ENCODE peak calls at places on chromosomes 7 and 10, in five cellular contexts. One of them, this sample, is unnamed.

GRCh38 chr7:122738937-122739336 is 36.2 kb upstream of the RNF148 start:
- DNase-seq in brain microvascular endothelial cell: no peak
- DNase-seq in cardiac muscle cell: no peak
- DNase-seq in fibroblast of villous mesenchyme: no peak
- DNase-seq in nephron progenitor cell: no peak
- DNase-seq in this sample: no peak

GRCh38 chr7:157076466-157076865 is 62.3 kb upstream of the UBE3C start:
- DNase-seq in brain microvascular endothelial cell: no peak
- DNase-seq in cardiac muscle cell: no peak
- DNase-seq in fibroblast of villous mesenchyme: no peak
- DNase-seq in nephron progenitor cell: no peak
- DNase-seq in this sample: no peak

GRCh38 chr10:130196511-130197487 is 60.6 kb downstream of the GLRX3 start:
- DNase-seq in brain microvascular endothelial cell: no peak
- DNase-seq in cardiac muscle cell: no peak
- DNase-seq in fibroblast of villous mesenchyme: no peak
- DNase-seq in nephron progenitor cell: no peak
- DNase-seq in this sample: no peak

GRCh38 chr10:42876945-42877344 is 94.3 kb downstream of the BMS1 start:
- DNase-seq in brain microvascular endothelial cell: no peak
- DNase-seq in cardiac muscle cell: no peak
- DNase-seq in fibroblast of villous mesenchyme: no peak
- DNase-seq in nephron progenitor cell: no peak
- DNase-seq in this sample: no peak

GRCh38 chr7:134891262-134892001 is 94.9 kb upstream of the AGBL3 start:
- DNase-seq in brain microvascular endothelial cell: peak
- DNase-seq in cardiac muscle cell: peak
- DNase-seq in fibroblast of villous mesenchyme: peak
- DNase-seq in nephron progenitor cell: peak
- DNase-seq in this sample: peak

GRCh38 chr10:113056468-113057021 is 106.5 kb downstream of the TCF7L2 start:
- DNase-seq in brain microvascular endothelial cell: peak
- DNase-seq in cardiac muscle cell: peak
- DNase-seq in fibroblast of villous mesenchyme: peak
- DNase-seq in nephron progenitor cell: no peak
- DNase-seq in this sample: peak

GRCh38 chr7:144738708-144739314 is 97.0 kb downstream of the TPK1 start:
- DNase-seq in brain microvascular endothelial cell: peak
- DNase-seq in cardiac muscle cell: peak
- DNase-seq in fibroblast of villous mesenchyme: peak
- DNase-seq in nephron progenitor cell: no peak
- DNase-seq in this sample: peak

GRCh38 chr7:92279429-92280031 is 33.8 kb downstream of the ANKIB1 start:
- DNase-seq in brain microvascular endothelial cell: no peak
- DNase-seq in cardiac muscle cell: no peak
- DNase-seq in fibroblast of villous mesenchyme: no peak
- DNase-seq in nephron progenitor cell: no peak
- DNase-seq in this sample: no peak

GRCh38 chr7:98210513-98211220 is 572 bp upstream of the BHLHA15 start:
- DNase-seq in brain microvascular endothelial cell: no peak
- DNase-seq in cardiac muscle cell: peak
- DNase-seq in fibroblast of villous mesenchyme: peak
- DNase-seq in nephron progenitor cell: peak
- DNase-seq in this sample: peak

GRCh38 chr7:113285411-113285810 is 167.1 kb upstream of the SMIM30 start:
- DNase-seq in brain microvascular endothelial cell: no peak
- DNase-seq in cardiac muscle cell: no peak
- DNase-seq in fibroblast of villous mesenchyme: no peak
- DNase-seq in nephron progenitor cell: no peak
- DNase-seq in this sample: peak

GRCh38 chr10:71216363-71216695 is 4.0 kb downstream of the UNC5B start:
- DNase-seq in brain microvascular endothelial cell: no peak
- DNase-seq in cardiac muscle cell: no peak
- DNase-seq in fibroblast of villous mesenchyme: no peak
- DNase-seq in nephron progenitor cell: no peak
- DNase-seq in this sample: no peak

GRCh38 chr7:80259-81236 is 111.8 kb upstream of the FAM20C start:
- DNase-seq in brain microvascular endothelial cell: no peak
- DNase-seq in cardiac muscle cell: no peak
- DNase-seq in fibroblast of villous mesenchyme: no peak
- DNase-seq in nephron progenitor cell: no peak
- DNase-seq in this sample: no peak

GRCh38 chr10:13437026-13437555 is 89.0 kb upstream of the SEPHS1 start:
- DNase-seq in brain microvascular endothelial cell: no peak
- DNase-seq in cardiac muscle cell: no peak
- DNase-seq in fibroblast of villous mesenchyme: no peak
- DNase-seq in nephron progenitor cell: no peak
- DNase-seq in this sample: no peak

GRCh38 chr7:15515201-15515777 is 46.5 kb downstream of the AGMO start:
- DNase-seq in brain microvascular endothelial cell: no peak
- DNase-seq in cardiac muscle cell: peak
- DNase-seq in fibroblast of villous mesenchyme: peak
- DNase-seq in nephron progenitor cell: no peak
- DNase-seq in this sample: peak

GRCh38 chr10:103124420-103125096 is 68.5 kb downstream of the NT5C2 start:
- DNase-seq in brain microvascular endothelial cell: no peak
- DNase-seq in cardiac muscle cell: no peak
- DNase-seq in fibroblast of villous mesenchyme: no peak
- DNase-seq in nephron progenitor cell: no peak
- DNase-seq in this sample: no peak

GRCh38 chr10:19432000-19432399 is 383.4 kb downstream of the MALRD1 start:
- DNase-seq in brain microvascular endothelial cell: no peak
- DNase-seq in cardiac muscle cell: no peak
- DNase-seq in fibroblast of villous mesenchyme: no peak
- DNase-seq in nephron progenitor cell: no peak
- DNase-seq in this sample: no peak

DNA sequence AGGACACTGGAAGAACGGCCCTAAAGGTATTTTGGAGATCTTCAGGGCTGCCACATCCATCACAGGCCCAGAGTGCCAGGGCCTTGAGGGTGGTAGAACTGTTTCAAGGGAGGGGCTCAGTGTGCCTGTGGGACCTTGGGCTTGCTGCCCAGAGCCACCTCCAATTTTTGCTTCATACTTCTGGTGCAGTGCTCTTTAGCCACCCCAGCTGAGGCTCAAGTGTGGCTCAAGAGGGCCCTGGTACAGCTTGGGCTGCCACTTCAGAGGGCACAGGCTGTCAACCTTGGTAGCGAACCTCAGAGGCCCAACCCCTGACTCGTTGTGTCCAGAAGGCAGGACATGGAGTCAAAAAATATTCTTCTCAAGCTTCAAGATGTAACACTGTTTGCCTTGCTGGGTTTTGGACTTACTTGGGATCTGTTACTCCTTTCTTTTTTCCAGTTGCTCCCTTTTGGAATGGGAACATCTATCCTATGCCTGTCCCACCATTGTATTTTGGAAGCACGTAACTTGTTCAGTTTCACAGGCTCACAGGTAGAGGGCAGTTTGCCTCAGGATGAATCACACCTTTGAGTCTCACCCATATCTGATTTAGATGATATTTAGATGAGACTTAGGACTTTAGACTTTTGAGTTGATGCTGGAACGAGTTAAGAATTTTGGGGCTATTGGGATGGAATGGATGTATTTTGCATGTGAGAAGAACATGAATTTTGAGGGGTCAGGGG is 224.8 kb downstream of the RPS24 start:
- DNase-seq in brain microvascular endothelial cell: no peak
- DNase-seq in cardiac muscle cell: no peak
- DNase-seq in fibroblast of villous mesenchyme: no peak
- DNase-seq in nephron progenitor cell: no peak
- DNase-seq in this sample: no peak
- TF ChIP-seq CTCF in brain microvascular endothelial cell: no peak
- TF ChIP-seq CTCF in cardiac muscle cell: no peak
- TF ChIP-seq CTCF in fibroblast of villous mesenchyme: no peak
- TF ChIP-seq CTCF in nephron progenitor cell: no peak
- TF ChIP-seq CTCF in this sample: no peak

DNA sequence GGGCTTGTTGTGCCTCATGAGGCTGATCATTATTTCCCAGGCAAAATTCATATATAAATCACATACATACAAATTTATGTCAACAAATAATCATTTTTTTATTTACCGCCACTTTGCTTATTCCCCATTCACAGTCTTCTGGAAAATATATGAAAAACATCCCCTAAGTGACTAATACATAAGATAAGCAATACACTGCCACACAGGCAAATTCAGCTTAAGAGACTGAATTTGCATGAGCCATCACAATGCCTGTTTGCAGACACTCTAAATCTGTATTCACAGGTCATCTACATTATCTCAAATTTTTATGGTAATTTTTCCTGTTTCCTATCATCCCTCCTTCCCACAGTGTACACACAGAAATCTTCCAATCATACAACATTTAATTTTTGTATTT is 13.2 kb downstream of the OSBPL3 start:
- DNase-seq in brain microvascular endothelial cell: no peak
- DNase-seq in cardiac muscle cell: peak
- DNase-seq in fibroblast of villous mesenchyme: no peak
- DNase-seq in nephron progenitor cell: no peak
- DNase-seq in this sample: peak
- TF ChIP-seq CTCF in brain microvascular endothelial cell: no peak
- TF ChIP-seq CTCF in cardiac muscle cell: no peak
- TF ChIP-seq CTCF in fibroblast of villous mesenchyme: no peak
- TF ChIP-seq CTCF in nephron progenitor cell: no peak
- TF ChIP-seq CTCF in this sample: no peak

GRCh38 chr10:4512557-4513286 is 313.3 kb upstream of the AKR1E2 start:
- DNase-seq in brain microvascular endothelial cell: peak
- DNase-seq in cardiac muscle cell: peak
- DNase-seq in fibroblast of villous mesenchyme: peak
- DNase-seq in nephron progenitor cell: peak
- DNase-seq in this sample: peak
- TF ChIP-seq CTCF in brain microvascular endothelial cell: peak
- TF ChIP-seq CTCF in cardiac muscle cell: peak
- TF ChIP-seq CTCF in fibroblast of villous mesenchyme: peak
- TF ChIP-seq CTCF in nephron progenitor cell: peak
- TF ChIP-seq CTCF in this sample: peak

DNA sequence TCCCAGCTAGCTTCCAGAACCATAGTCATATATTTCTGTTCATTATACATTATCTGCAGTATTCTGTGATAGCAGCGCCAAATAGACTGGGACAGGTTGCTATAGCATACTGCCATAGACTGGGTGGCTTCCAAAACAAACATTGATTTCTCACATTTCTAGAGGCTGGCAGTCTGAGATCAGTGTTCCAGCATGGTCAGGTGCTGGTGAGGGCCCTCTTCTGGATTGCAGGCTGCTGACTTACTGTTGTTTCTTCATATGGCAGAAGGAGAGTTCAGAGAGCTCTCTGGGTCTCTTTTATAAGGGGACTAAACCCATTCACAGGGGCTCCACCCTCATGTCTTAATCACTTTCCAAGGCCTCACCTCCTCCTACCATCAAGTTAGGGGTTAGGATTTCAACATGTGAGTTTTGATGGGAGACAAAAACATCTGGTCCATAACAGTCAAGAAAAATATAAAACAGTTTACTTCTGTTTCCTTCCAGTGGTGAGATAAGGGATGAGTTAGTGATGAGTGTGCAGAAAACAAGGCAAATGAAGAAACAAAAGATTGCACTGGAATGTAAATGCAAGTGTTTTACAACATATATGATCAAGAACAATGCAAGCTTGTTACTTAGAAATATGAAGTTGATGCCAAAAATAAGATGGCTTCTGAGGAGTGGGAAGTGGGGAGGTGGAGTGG is 399.0 kb upstream of the C7orf33 start:
- DNase-seq in brain microvascular endothelial cell: no peak
- DNase-seq in cardiac muscle cell: peak
- DNase-seq in fibroblast of villous mesenchyme: peak
- DNase-seq in nephron progenitor cell: no peak
- DNase-seq in this sample: no peak
- TF ChIP-seq CTCF in brain microvascular endothelial cell: no peak
- TF ChIP-seq CTCF in cardiac muscle cell: no peak
- TF ChIP-seq CTCF in fibroblast of villous mesenchyme: no peak
- TF ChIP-seq CTCF in nephron progenitor cell: no peak
- TF ChIP-seq CTCF in this sample: no peak

GRCh38 chr7:85031475-85031874 is 155.4 kb downstream of the SEMA3D start:
- DNase-seq in brain microvascular endothelial cell: no peak
- DNase-seq in cardiac muscle cell: no peak
- DNase-seq in fibroblast of villous mesenchyme: no peak
- DNase-seq in nephron progenitor cell: no peak
- DNase-seq in this sample: no peak

GRCh38 chr7:85025312-85025756 is 161.5 kb downstream of the SEMA3D start:
- DNase-seq in brain microvascular endothelial cell: peak
- DNase-seq in cardiac muscle cell: peak
- DNase-seq in fibroblast of villous mesenchyme: no peak
- DNase-seq in nephron progenitor cell: no peak
- DNase-seq in this sample: peak

GRCh38 chr7:85033263-85033662 is 153.6 kb downstream of the SEMA3D start:
- DNase-seq in brain microvascular endothelial cell: no peak
- DNase-seq in cardiac muscle cell: no peak
- DNase-seq in fibroblast of villous mesenchyme: no peak
- DNase-seq in nephron progenitor cell: no peak
- DNase-seq in this sample: peak

DNA sequence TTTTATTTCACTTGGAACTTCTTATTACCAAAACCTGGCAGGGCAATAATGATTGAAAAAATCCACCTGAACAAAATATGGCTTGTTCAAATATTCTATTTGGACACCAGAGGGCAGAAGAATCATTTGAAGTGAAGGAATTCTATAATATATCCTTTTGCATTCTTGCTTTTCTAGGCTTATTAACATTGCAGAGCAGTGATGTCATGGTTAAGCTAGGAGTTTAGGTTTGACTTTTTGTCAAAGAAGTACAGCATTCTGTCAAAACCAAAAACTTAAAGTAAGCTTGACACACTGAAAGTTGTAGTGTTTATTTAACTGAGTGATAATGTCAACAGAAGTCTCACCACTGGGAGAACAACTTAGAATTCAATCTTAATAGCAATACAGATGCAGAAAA is 156.0 kb downstream of the SEMA3D start:
- DNase-seq in brain microvascular endothelial cell: peak
- DNase-seq in cardiac muscle cell: peak
- DNase-seq in fibroblast of villous mesenchyme: peak
- DNase-seq in nephron progenitor cell: no peak
- DNase-seq in this sample: peak
- TF ChIP-seq CTCF in brain microvascular endothelial cell: no peak
- TF ChIP-seq CTCF in cardiac muscle cell: peak
- TF ChIP-seq CTCF in fibroblast of villous mesenchyme: peak
- TF ChIP-seq CTCF in nephron progenitor cell: peak
- TF ChIP-seq CTCF in this sample: peak

DNA sequence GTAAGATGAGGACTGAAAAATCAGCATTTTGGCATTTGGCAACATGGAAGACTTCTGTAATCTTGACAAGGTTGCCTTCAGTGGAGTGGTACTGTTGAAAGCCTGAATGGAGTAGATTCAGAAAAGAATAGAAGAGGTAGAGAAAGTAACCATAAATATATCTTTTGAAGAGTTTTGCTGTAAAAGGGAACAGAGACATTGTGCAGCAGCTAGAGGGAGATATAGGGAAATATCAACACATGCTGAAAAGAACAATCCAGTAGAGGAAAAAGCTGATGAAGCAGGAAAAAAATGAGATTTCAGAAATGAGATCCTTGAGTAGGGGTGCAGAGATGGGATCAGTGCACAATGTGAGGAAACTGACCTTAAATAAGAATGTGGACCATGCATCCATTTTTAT is 60.0 kb downstream of the RAPGEF5 start:
- DNase-seq in brain microvascular endothelial cell: no peak
- DNase-seq in cardiac muscle cell: no peak
- DNase-seq in fibroblast of villous mesenchyme: no peak
- DNase-seq in nephron progenitor cell: no peak
- DNase-seq in this sample: peak
- TF ChIP-seq CTCF in brain microvascular endothelial cell: peak
- TF ChIP-seq CTCF in cardiac muscle cell: peak
- TF ChIP-seq CTCF in fibroblast of villous mesenchyme: peak
- TF ChIP-seq CTCF in nephron progenitor cell: no peak
- TF ChIP-seq CTCF in this sample: peak

This sample was measured in choroid plexus epithelial cell.